ENCODE peak calls at places on chromosomes 11 and 22, in four cellular contexts. Q is SK-N-SH, H is mammary epithelial cell, M is fibroblast of lung. P is an unnamed sample. For H3K9me3, the result is how much of the 10 kb centered on the place peaks cover.

GRCh38 chr11:17733261-17733660 is 1.3 kb upstream of the KCNC1 start:
- DNase-seq in Q (no peak), H (no peak), M (no peak), P (no peak)

GRCh38 chr22:19691721-19692341 is 22.5 kb upstream of the SEPTIN5 start:
- DNase-seq in Q (no peak), H (peak), M (peak), P (no peak)

GRCh38 chr22:49418341-49418894 is 409.3 kb downstream of the BRD1 start:
- DNase-seq in Q (no peak), H (no peak), M (no peak), P (no peak)

GRCh38 chr11:15816996-15817395 is 539.4 kb downstream of the SOX6 start:
- DNase-seq in Q (no peak), H (no peak), M (no peak), P (no peak)

GRCh38 chr11:120738516-120739046 is 227.0 kb downstream of the GRIK4 start:
- DNase-seq in Q (no peak), H (no peak), M (no peak), P (no peak)

GRCh38 chr11:19929147-19929546 is 216.5 kb downstream of the NAV2 start:
- DNase-seq in Q (no peak), H (no peak), M (no peak), P (no peak)

GRCh38 chr11:77750757-77751156 is 69.8 kb downstream of the RSF1 start:
- DNase-seq in Q (no peak), H (no peak), M (no peak), P (no peak)

GRCh38 chr11:27541790-27542189 is 35.2 kb upstream of the LIN7C start:
- DNase-seq in Q (no peak), H (no peak), M (no peak), P (no peak)

GRCh38 chr22:50699001-50699753 is 26.6 kb downstream of the SHANK3 start:
- DNase-seq in Q (no peak), H (no peak), M (no peak), P (no peak)

DNA sequence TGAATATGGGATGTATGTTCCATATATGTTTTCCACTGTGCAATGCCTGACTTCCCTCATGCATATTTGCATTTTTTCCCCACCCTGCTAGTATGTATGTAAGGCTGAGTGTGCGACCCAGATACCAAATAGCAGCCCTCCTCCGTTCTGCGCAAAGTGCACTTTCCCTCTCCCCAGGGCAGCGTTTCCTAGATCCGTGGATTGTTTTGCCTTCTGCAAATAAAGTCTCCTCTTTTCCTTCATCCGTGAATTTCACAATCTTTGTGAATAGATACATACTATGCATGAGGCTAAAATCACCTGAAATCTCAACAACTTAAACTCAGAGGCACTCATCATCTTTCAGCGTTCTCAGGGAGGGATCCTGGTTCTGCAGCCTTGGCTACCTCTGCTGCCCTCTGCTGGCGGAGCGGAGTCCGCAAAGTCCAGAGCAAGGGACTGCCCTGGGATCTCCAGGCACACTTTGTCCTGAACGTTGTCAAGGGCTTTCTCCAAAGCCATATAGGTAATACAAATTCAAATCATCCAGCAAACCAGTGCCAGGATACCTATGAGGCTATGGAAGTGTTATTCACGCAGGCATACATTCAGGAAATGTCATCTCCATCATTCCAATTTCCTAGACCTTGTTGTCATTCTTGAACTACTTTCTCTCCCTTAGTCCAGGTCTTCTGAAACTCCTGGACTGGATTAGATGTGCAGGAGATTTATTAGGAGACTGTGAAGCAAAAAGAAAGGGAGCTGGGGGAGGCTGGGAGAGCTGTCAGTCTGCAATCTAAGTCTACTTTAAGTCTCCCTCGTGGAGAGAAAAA is 53.1 kb downstream of the CNTF start:
- DNase-seq in Q (peak), H (peak), M (peak), P (peak)
- H2AFZ ChIP-seq in Q (no peak), H (peak), M (no peak), P (peak)

GRCh38 chr11:11864803-11865202 is 23.0 kb downstream of the USP47 start:
- DNase-seq in Q (no peak), H (no peak), M (no peak), P (no peak)
- H3K9me3 ChIP-seq in Q (under half), H (under half), M (under half), P (under half)

GRCh38 chr11:69529001-69529400 is 47.5 kb downstream of the LINC01488 start:
- DNase-seq in Q (no peak), H (no peak), M (no peak), P (no peak)

GRCh38 chr11:69531717-69532088 is 50.2 kb downstream of the LINC01488 start:
- DNase-seq in Q (no peak), H (no peak), M (no peak), P (no peak)

GRCh38 chr11:69531071-69531716 is 49.7 kb downstream of the LINC01488 start:
- DNase-seq in Q (no peak), H (no peak), M (no peak), P (no peak)

GRCh38 chr11:69533296-69534165 is 52.1 kb downstream of the LINC01488 start:
- DNase-seq in Q (no peak), H (no peak), M (no peak), P (no peak)

GRCh38 chr11:69530278-69531070 is 49.0 kb downstream of the LINC01488 start:
- DNase-seq in Q (no peak), H (no peak), M (no peak), P (no peak)
- H2AFZ ChIP-seq in Q (no peak), H (no peak), M (no peak), P (no peak)

GRCh38 chr11:2653930-2654739 is 45.7 kb downstream of the KCNQ1OT1 start:
- DNase-seq in Q (peak), H (no peak), M (no peak), P (no peak)

GRCh38 chr11:2652857-2653643 is 46.7 kb downstream of the KCNQ1OT1 start:
- DNase-seq in Q (peak), H (no peak), M (no peak), P (no peak)

GRCh38 chr11:2656859-2657258 is 42.9 kb downstream of the KCNQ1OT1 start:
- DNase-seq in Q (no peak), H (no peak), M (no peak), P (no peak)

GRCh38 chr11:2655834-2656622 is 43.8 kb downstream of the KCNQ1OT1 start:
- DNase-seq in Q (no peak), H (peak), M (peak), P (no peak)

GRCh38 chr11:2655320-2655719 is 44.5 kb downstream of the KCNQ1OT1 start:
- DNase-seq in Q (no peak), H (no peak), M (no peak), P (no peak)
- H3K9me3 ChIP-seq in Q (under half), H (under half), M (under half), P (under half)

GRCh38 chr22:46071451-46072029 is 78.8 kb upstream of the PPARA start:
- DNase-seq in Q (peak), H (peak), M (peak), P (peak)

GRCh38 chr22:46070215-46070721 is 80.1 kb upstream of the PPARA start:
- DNase-seq in Q (no peak), H (peak), M (peak), P (peak)

GRCh38 chr22:46069518-46070214 is 80.7 kb upstream of the PPARA start:
- DNase-seq in Q (peak), H (peak), M (peak), P (no peak)

GRCh38 chr22:46072030-46072881 is 78.1 kb upstream of the PPARA start:
- DNase-seq in Q (no peak), H (peak), M (no peak), P (peak)

GRCh38 chr22:46070722-46071450 is 79.4 kb upstream of the PPARA start:
- DNase-seq in Q (peak), H (peak), M (peak), P (peak)
- H2AFZ ChIP-seq in Q (no peak), H (peak), M (no peak), P (no peak)

P was measured in MM.1S.